ENCODE peak calls at places on chromosomes 6 and 20, in six cellular contexts. D is MCF 10A, Z is Panc1, U is breast epithelium, P is astrocyte of the spinal cord, T is neural crest cell. V is an unnamed sample.

GRCh38 chr20:3000852-3001523 is 42.4 kb upstream of the GNRH2 start:
- DNase-seq in D (peak), Z (no peak), U (no peak), P (peak), T (no peak), V (no peak)

GRCh38 chr6:136501081-136501480 is 49.1 kb downstream of the MAP7 start:
- DNase-seq in D (no peak), Z (no peak), U (no peak), P (no peak), T (no peak), V (no peak)

GRCh38 chr6:114344216-114344970 is 1.6 kb upstream of the HS3ST5 start:
- DNase-seq in D (no peak), Z (no peak), U (no peak), P (no peak), T (no peak), V (no peak)

GRCh38 chr6:108497883-108498282 is 62.8 kb upstream of the FOXO3 start:
- DNase-seq in D (peak), Z (peak), U (no peak), P (peak), T (peak), V (peak)

GRCh38 chr6:35044145-35044745 is 96.9 kb downstream of the TCP11 start:
- DNase-seq in D (peak), Z (no peak), U (no peak), P (peak), T (no peak), V (no peak)

GRCh38 chr6:11329841-11330765 is 97.6 kb upstream of the NEDD9 start:
- DNase-seq in D (no peak), Z (no peak), U (no peak), P (no peak), T (no peak), V (no peak)

GRCh38 chr20:43658068-43658722 is 8.7 kb upstream of the MYBL2 start:
- DNase-seq in D (peak), Z (no peak), U (no peak), P (peak), T (no peak), V (no peak)

GRCh38 chr6:104418125-104418524 is 441.6 kb downstream of the HACE1 start:
- DNase-seq in D (no peak), Z (no peak), U (no peak), P (no peak), T (no peak), V (no peak)

GRCh38 chr20:4819901-4820300 is 98.2 kb downstream of the PRND start:
- DNase-seq in D (no peak), Z (no peak), U (no peak), P (no peak), T (no peak), V (no peak)
- TF ChIP-seq CTCF in D (no peak), Z (no peak), U (no peak), P (no peak), T (no peak), V (no peak)

GRCh38 chr6:13395272-13396237 is 67.2 kb upstream of the TBC1D7 start:
- DNase-seq in D (peak), Z (no peak), U (no peak), P (peak), T (no peak), V (no peak)

GRCh38 chr6:13396241-13396792 is 68.0 kb upstream of the TBC1D7 start:
- DNase-seq in D (peak), Z (no peak), U (no peak), P (no peak), T (no peak), V (no peak)

GRCh38 chr6:13398421-13398994 is 70.2 kb upstream of the TBC1D7 start:
- DNase-seq in D (peak), Z (no peak), U (no peak), P (no peak), T (peak), V (no peak)

GRCh38 chr6:13398081-13398406 is 69.7 kb upstream of the TBC1D7 start:
- DNase-seq in D (peak), Z (no peak), U (no peak), P (no peak), T (no peak), V (no peak)

GRCh38 chr6:13397359-13398080 is 69.2 kb upstream of the TBC1D7 start:
- DNase-seq in D (peak), Z (no peak), U (no peak), P (no peak), T (no peak), V (no peak)
- TF ChIP-seq CTCF in D (peak), Z (peak), U (no peak), P (peak), T (peak), V (no peak)

GRCh38 chr6:145075425-145075824 is 659.9 kb downstream of the EPM2A start:
- DNase-seq in D (no peak), Z (no peak), U (no peak), P (no peak), T (no peak), V (no peak)
- TF ChIP-seq CTCF in D (no peak), Z (peak), U (no peak), P (no peak), T (peak), V (no peak)

GRCh38 chr6:116631379-116631990 is 15.2 kb downstream of the RSPH4A start:
- DNase-seq in D (no peak), Z (no peak), U (no peak), P (no peak), T (no peak), V (peak)

GRCh38 chr6:116629467-116630063 is 13.3 kb downstream of the RSPH4A start:
- DNase-seq in D (no peak), Z (no peak), U (no peak), P (no peak), T (no peak), V (no peak)

GRCh38 chr6:116633685-116634084 is 17.4 kb downstream of the RSPH4A start:
- DNase-seq in D (peak), Z (no peak), U (no peak), P (no peak), T (no peak), V (no peak)
- TF ChIP-seq CTCF in D (peak), Z (peak), U (no peak), P (peak), T (peak), V (no peak)

GRCh38 chr6:159463440-159463839 is 229.6 kb downstream of the SOD2 start:
- DNase-seq in D (peak), Z (no peak), U (no peak), P (no peak), T (no peak), V (no peak)
- TF ChIP-seq CTCF in D (peak), Z (peak), U (no peak), P (no peak), T (peak), V (peak)

V was measured in endothelial cell.